ENCODE peak calls at places on chromosomes 16 and 17, in five cellular contexts. I is progenitor cell of endocrine pancreas, S is iris pigment epithelial cell, K is RPMI7951, H is cardiac septum. U is an unnamed sample.

GRCh38 chr17:2841606-2842005 is 45.4 kb downstream of the RAP1GAP2 start:
- DNase-seq in H (no peak), I (no peak), S (peak; percentile 12), K (peak; percentile 57), U (peak; percentile 73)

GRCh38 chr17:60039096-60039495 is 39.6 kb downstream of the HEATR6 start:
- DNase-seq in H (no peak), S (peak; percentile 11), I (no peak), K (peak; percentile 59), U (peak; percentile 42)

GRCh38 chr17:260031-260791 is 78.8 kb upstream of the DOC2B start:
- DNase-seq in S (no peak), I (no peak), H (peak; percentile 33), K (no peak), U (no peak)

GRCh38 chr17:9343513-9343912 is 232.1 kb downstream of the STX8 start:
- DNase-seq in H (no peak), I (no peak), S (peak; percentile 67), K (no peak), U (no peak)

GRCh38 chr16:10067406-10067805 is 114.8 kb downstream of the GRIN2A start:
- DNase-seq in K (peak; percentile 63), I (no peak), S (no peak), H (no peak), U (no peak)

GRCh38 chr16:57263585-57264351 is 18.7 kb downstream of the ARL2BP start:
- DNase-seq in H (peak; percentile 39), K (no peak), I (no peak), S (no peak), U (no peak)

GRCh38 chr16:12150600-12150999 is 174.1 kb downstream of the SNX29 start:
- DNase-seq in K (no peak), H (no peak), S (no peak), I (no peak), U (no peak)

GRCh38 chr16:19969284-19969683 is 84.6 kb upstream of the GPRC5B start:
- DNase-seq in I (no peak), K (no peak), H (no peak), S (no peak), U (no peak)

GRCh38 chr16:85908444-85908843 is 9.5 kb downstream of the IRF8 start:
- DNase-seq in S (no peak), K (no peak), I (no peak), H (peak; percentile 27), U (no peak)

GRCh38 chr16:62035115-62036092 is 834 bp downstream of the CDH8 start:
- DNase-seq in H (no peak), S (no peak), I (peak; percentile 18), K (no peak), U (no peak)

GRCh38 chr16:2465653-2466415 is 5.3 kb upstream of the NTN3 start:
- DNase-seq in I (no peak), S (no peak), K (no peak), H (no peak), U (no peak)

GRCh38 chr16:1189455-1189854 is 35.6 kb downstream of the TPSG1 start:
- DNase-seq in K (no peak), S (no peak), H (no peak), I (no peak), U (no peak)

GRCh38 chr16:84689126-84689525 is 10.7 kb upstream of the USP10 start:
- DNase-seq in S (peak; percentile 97), I (no peak), K (peak; percentile 77), H (no peak), U (peak; percentile 72)

GRCh38 chr17:40284085-40284713 is 3.5 kb upstream of the CDC6 start:
- DNase-seq in H (peak; percentile 20), I (no peak), S (peak; percentile 91), K (peak; percentile 47), U (peak; percentile 74)

GRCh38 chr16:990516-991291 is 9.1 kb downstream of the SOX8 start:
- DNase-seq in H (no peak), S (no peak), K (no peak), I (no peak), U (no peak)

GRCh38 chr16:3346041-3346440 is 9.6 kb upstream of the OR2C1 start:
- DNase-seq in H (no peak), I (no peak), S (no peak), K (no peak), U (no peak)

GRCh38 chr16:83887088-83887487 is 11.8 kb upstream of the MLYCD start:
- DNase-seq in K (no peak), S (no peak), I (no peak), H (no peak), U (peak; percentile 24)

GRCh38 chr16:24141917-24142316 is 114.2 kb upstream of the CACNG3 start:
- DNase-seq in H (no peak), S (no peak), K (no peak), I (no peak), U (no peak)

GRCh38 chr16:68475071-68475470 is 26.8 kb upstream of the SMPD3 start:
- DNase-seq in H (no peak), S (no peak), I (no peak), K (no peak), U (no peak)

GRCh38 chr17:74442670-74443515 is 11.0 kb downstream of the GPRC5C start:
- DNase-seq in I (peak; percentile 65), K (peak; percentile 78), H (peak; percentile 91), S (no peak), U (peak; percentile 67)

GRCh38 chr16:51888021-51888420 is 658.9 kb downstream of the TOX3 start:
- DNase-seq in I (no peak), H (no peak), K (peak; percentile 23), S (peak; percentile 65), U (no peak)

GRCh38 chr16:71288570-71288889 is 672 bp downstream of the CMTR2 start:
- DNase-seq in H (no peak), I (no peak), S (peak; percentile 40), K (peak; percentile 11), U (no peak)

U was measured in Daoy.